ENCODE peak calls at places on chromosomes 1 and 21, in eight cellular contexts. One of them, this sample, is unnamed. For H3K36me3 and H3K4me1, the result is how much of the 10 kb centered on the place peaks cover.

GRCh38 chr1:42847721-42848470 is 1.5 kb downstream of the ZNF691 start:
- DNase-seq in GM12878: no peak
- DNase-seq in right lobe of liver: no peak
- DNase-seq in tibial nerve: no peak
- DNase-seq in heart left ventricle: no peak
- DNase-seq in pancreas: no peak
- DNase-seq in fibroblast of lung: no peak
- DNase-seq in DND-41: no peak
- DNase-seq in this sample: no peak

GRCh38 chr1:78033797-78034172 is 12.0 kb upstream of the GIPC2 start:
- DNase-seq in GM12878: no peak
- DNase-seq in right lobe of liver: no peak
- DNase-seq in tibial nerve: no peak
- DNase-seq in heart left ventricle: no peak
- DNase-seq in pancreas: no peak
- DNase-seq in fibroblast of lung: no peak
- DNase-seq in DND-41: no peak
- DNase-seq in this sample: no peak

GRCh38 chr1:14809186-14809981 is 210.9 kb downstream of the KAZN start:
- DNase-seq in GM12878: no peak
- DNase-seq in right lobe of liver: no peak
- DNase-seq in tibial nerve: no peak
- DNase-seq in heart left ventricle: no peak
- DNase-seq in pancreas: no peak
- DNase-seq in fibroblast of lung: no peak
- DNase-seq in DND-41: no peak
- DNase-seq in this sample: no peak

GRCh38 chr1:243488459-243489163 is 232.8 kb downstream of the SDCCAG8 start:
- DNase-seq in GM12878: no peak
- DNase-seq in right lobe of liver: no peak
- DNase-seq in tibial nerve: no peak
- DNase-seq in heart left ventricle: no peak
- DNase-seq in pancreas: no peak
- DNase-seq in fibroblast of lung: no peak
- DNase-seq in DND-41: no peak
- DNase-seq in this sample: no peak

GRCh38 chr1:93641527-93641926 is 40.1 kb downstream of the BCAR3 start:
- DNase-seq in GM12878: no peak
- DNase-seq in right lobe of liver: no peak
- DNase-seq in tibial nerve: no peak
- DNase-seq in heart left ventricle: no peak
- DNase-seq in pancreas: no peak
- DNase-seq in fibroblast of lung: no peak
- DNase-seq in DND-41: no peak
- DNase-seq in this sample: peak

GRCh38 chr1:182731852-182732575 is 47.6 kb upstream of the RGS8 start:
- DNase-seq in GM12878: no peak
- DNase-seq in right lobe of liver: no peak
- DNase-seq in tibial nerve: no peak
- DNase-seq in heart left ventricle: no peak
- DNase-seq in pancreas: no peak
- DNase-seq in fibroblast of lung: no peak
- DNase-seq in DND-41: no peak
- DNase-seq in this sample: no peak

GRCh38 chr21:43609501-43610340 is 49.6 kb downstream of the HSF2BP start:
- DNase-seq in GM12878: no peak
- DNase-seq in right lobe of liver: peak
- DNase-seq in tibial nerve: no peak
- DNase-seq in heart left ventricle: peak
- DNase-seq in pancreas: no peak
- DNase-seq in fibroblast of lung: peak
- DNase-seq in DND-41: no peak
- DNase-seq in this sample: no peak

GRCh38 chr1:86318431-86318830 is 77.7 kb downstream of the ODF2L start:
- DNase-seq in GM12878: no peak
- DNase-seq in right lobe of liver: no peak
- DNase-seq in tibial nerve: no peak
- DNase-seq in heart left ventricle: no peak
- DNase-seq in pancreas: no peak
- DNase-seq in fibroblast of lung: no peak
- DNase-seq in DND-41: no peak
- DNase-seq in this sample: no peak

GRCh38 chr1:244836135-244836521 is 670 bp downstream of the COX20 start:
- DNase-seq in GM12878: no peak
- DNase-seq in right lobe of liver: no peak
- DNase-seq in tibial nerve: no peak
- DNase-seq in heart left ventricle: no peak
- DNase-seq in pancreas: no peak
- DNase-seq in fibroblast of lung: peak
- DNase-seq in DND-41: peak
- DNase-seq in this sample: no peak

GRCh38 chr21:17775431-17776126 is 43.6 kb downstream of the C21orf91 start:
- DNase-seq in GM12878: peak
- DNase-seq in right lobe of liver: no peak
- DNase-seq in tibial nerve: no peak
- DNase-seq in heart left ventricle: no peak
- DNase-seq in pancreas: no peak
- DNase-seq in fibroblast of lung: no peak
- DNase-seq in DND-41: no peak
- DNase-seq in this sample: no peak

GRCh38 chr1:150168960-150169565 is 19.3 kb downstream of the PLEKHO1 start:
- DNase-seq in GM12878: no peak
- DNase-seq in right lobe of liver: peak
- DNase-seq in tibial nerve: peak
- DNase-seq in heart left ventricle: peak
- DNase-seq in pancreas: peak
- DNase-seq in fibroblast of lung: peak
- DNase-seq in DND-41: peak
- DNase-seq in this sample: peak

GRCh38 chr21:43908167-43908566 is 43.1 kb downstream of the AGPAT3 start:
- DNase-seq in GM12878: no peak
- DNase-seq in right lobe of liver: no peak
- DNase-seq in tibial nerve: no peak
- DNase-seq in heart left ventricle: no peak
- DNase-seq in pancreas: peak
- DNase-seq in fibroblast of lung: no peak
- DNase-seq in DND-41: no peak
- DNase-seq in this sample: no peak

GRCh38 chr1:156796340-156797097 is 20.1 kb downstream of the SH2D2A start:
- DNase-seq in GM12878: no peak
- DNase-seq in right lobe of liver: no peak
- DNase-seq in tibial nerve: no peak
- DNase-seq in heart left ventricle: no peak
- DNase-seq in pancreas: no peak
- DNase-seq in fibroblast of lung: no peak
- DNase-seq in DND-41: no peak
- DNase-seq in this sample: no peak

GRCh38 chr1:54792686-54793282 is 8.3 kb downstream of the TTC22 start:
- DNase-seq in GM12878: no peak
- DNase-seq in right lobe of liver: no peak
- DNase-seq in tibial nerve: no peak
- DNase-seq in heart left ventricle: no peak
- DNase-seq in pancreas: no peak
- DNase-seq in fibroblast of lung: no peak
- DNase-seq in DND-41: no peak
- DNase-seq in this sample: no peak

GRCh38 chr21:31176725-31177124 is 138.4 kb upstream of the KRTAP19-8 start:
- DNase-seq in GM12878: no peak
- DNase-seq in right lobe of liver: no peak
- DNase-seq in tibial nerve: no peak
- DNase-seq in heart left ventricle: no peak
- DNase-seq in pancreas: no peak
- DNase-seq in fibroblast of lung: no peak
- DNase-seq in DND-41: no peak
- DNase-seq in this sample: no peak

GRCh38 chr1:211469113-211469512 is 22.8 kb downstream of the RD3 start:
- DNase-seq in GM12878: no peak
- DNase-seq in right lobe of liver: no peak
- DNase-seq in tibial nerve: no peak
- DNase-seq in heart left ventricle: no peak
- DNase-seq in pancreas: no peak
- DNase-seq in fibroblast of lung: no peak
- DNase-seq in DND-41: no peak
- DNase-seq in this sample: no peak

GRCh38 chr1:87121732-87122163 is 206.9 kb upstream of the LMO4 start:
- DNase-seq in GM12878: no peak
- DNase-seq in right lobe of liver: no peak
- DNase-seq in tibial nerve: no peak
- DNase-seq in heart left ventricle: no peak
- DNase-seq in pancreas: no peak
- DNase-seq in fibroblast of lung: peak
- DNase-seq in DND-41: no peak
- DNase-seq in this sample: peak

GRCh38 chr1:205602118-205602517 is 29.7 kb downstream of the ELK4 start:
- DNase-seq in GM12878: no peak
- DNase-seq in right lobe of liver: no peak
- DNase-seq in tibial nerve: no peak
- DNase-seq in heart left ventricle: no peak
- DNase-seq in pancreas: no peak
- DNase-seq in fibroblast of lung: no peak
- DNase-seq in DND-41: no peak
- DNase-seq in this sample: no peak

GRCh38 chr1:76950306-76950705 is 83.0 kb downstream of the ST6GALNAC5 start:
- DNase-seq in GM12878: no peak
- DNase-seq in right lobe of liver: no peak
- DNase-seq in tibial nerve: no peak
- DNase-seq in heart left ventricle: no peak
- DNase-seq in pancreas: no peak
- DNase-seq in fibroblast of lung: no peak
- DNase-seq in DND-41: no peak
- DNase-seq in this sample: no peak

GRCh38 chr1:119829636-119830035 is 18.4 kb upstream of the REG4 start:
- DNase-seq in GM12878: no peak
- DNase-seq in right lobe of liver: no peak
- DNase-seq in tibial nerve: no peak
- DNase-seq in heart left ventricle: no peak
- DNase-seq in pancreas: no peak
- DNase-seq in fibroblast of lung: no peak
- DNase-seq in DND-41: no peak
- DNase-seq in this sample: no peak

GRCh38 chr1:241821363-241821762 is 26.6 kb upstream of the EXO1 start:
- DNase-seq in GM12878: no peak
- DNase-seq in right lobe of liver: no peak
- DNase-seq in tibial nerve: no peak
- DNase-seq in heart left ventricle: no peak
- DNase-seq in pancreas: no peak
- DNase-seq in fibroblast of lung: peak
- DNase-seq in DND-41: no peak
- DNase-seq in this sample: no peak

GRCh38 chr1:225879521-225880209 is 2.5 kb downstream of the TMEM63A start:
- DNase-seq in GM12878: no peak
- DNase-seq in right lobe of liver: no peak
- DNase-seq in tibial nerve: no peak
- DNase-seq in heart left ventricle: no peak
- DNase-seq in pancreas: peak
- DNase-seq in fibroblast of lung: no peak
- DNase-seq in DND-41: peak
- DNase-seq in this sample: no peak

GRCh38 chr21:37787456-37787855 is 128.8 kb downstream of the KCNJ6 start:
- DNase-seq in GM12878: no peak
- DNase-seq in right lobe of liver: no peak
- DNase-seq in tibial nerve: no peak
- DNase-seq in heart left ventricle: no peak
- DNase-seq in pancreas: no peak
- DNase-seq in fibroblast of lung: peak
- DNase-seq in DND-41: no peak
- DNase-seq in this sample: no peak

GRCh38 chr21:29246614-29247013 is 52.1 kb upstream of the BACH1 start:
- DNase-seq in GM12878: no peak
- DNase-seq in right lobe of liver: no peak
- DNase-seq in tibial nerve: no peak
- DNase-seq in heart left ventricle: no peak
- DNase-seq in pancreas: no peak
- DNase-seq in fibroblast of lung: no peak
- DNase-seq in DND-41: no peak
- DNase-seq in this sample: no peak

GRCh38 chr21:29243188-29243587 is 55.5 kb upstream of the BACH1 start:
- DNase-seq in GM12878: no peak
- DNase-seq in right lobe of liver: no peak
- DNase-seq in tibial nerve: no peak
- DNase-seq in heart left ventricle: no peak
- DNase-seq in pancreas: no peak
- DNase-seq in fibroblast of lung: no peak
- DNase-seq in DND-41: no peak
- DNase-seq in this sample: no peak

GRCh38 chr21:29245104-29245643 is 53.5 kb upstream of the BACH1 start:
- DNase-seq in GM12878: no peak
- DNase-seq in right lobe of liver: no peak
- DNase-seq in tibial nerve: no peak
- DNase-seq in heart left ventricle: no peak
- DNase-seq in pancreas: no peak
- DNase-seq in fibroblast of lung: no peak
- DNase-seq in DND-41: no peak
- DNase-seq in this sample: no peak

GRCh38 chr21:29250642-29251041 is 48.1 kb upstream of the BACH1 start:
- DNase-seq in GM12878: no peak
- DNase-seq in right lobe of liver: no peak
- DNase-seq in tibial nerve: no peak
- DNase-seq in heart left ventricle: no peak
- DNase-seq in pancreas: no peak
- DNase-seq in fibroblast of lung: no peak
- DNase-seq in DND-41: no peak
- DNase-seq in this sample: no peak

GRCh38 chr21:29248124-29248523 is 50.6 kb upstream of the BACH1 start:
- DNase-seq in GM12878: no peak
- DNase-seq in right lobe of liver: no peak
- DNase-seq in tibial nerve: no peak
- DNase-seq in heart left ventricle: no peak
- DNase-seq in pancreas: no peak
- DNase-seq in fibroblast of lung: no peak
- DNase-seq in DND-41: no peak
- DNase-seq in this sample: no peak
- H3K36me3 ChIP-seq in GM12878: under half
- H3K36me3 ChIP-seq in right lobe of liver: under half
- H3K36me3 ChIP-seq in tibial nerve: under half
- H3K36me3 ChIP-seq in heart left ventricle: under half
- H3K36me3 ChIP-seq in pancreas: under half
- H3K36me3 ChIP-seq in fibroblast of lung: under half
- H3K36me3 ChIP-seq in DND-41: under half
- H3K36me3 ChIP-seq in this sample: under half

GRCh38 chr21:35041122-35041521 is 8.0 kb downstream of the RUNX1 start:
- DNase-seq in GM12878: no peak
- DNase-seq in right lobe of liver: no peak
- DNase-seq in tibial nerve: no peak
- DNase-seq in heart left ventricle: no peak
- DNase-seq in pancreas: no peak
- DNase-seq in fibroblast of lung: no peak
- DNase-seq in DND-41: no peak
- DNase-seq in this sample: no peak
- H3K4me1 ChIP-seq in GM12878: half or more
- H3K4me1 ChIP-seq in right lobe of liver: under half
- H3K4me1 ChIP-seq in tibial nerve: under half
- H3K4me1 ChIP-seq in heart left ventricle: under half
- H3K4me1 ChIP-seq in pancreas: under half
- H3K4me1 ChIP-seq in fibroblast of lung: under half
- H3K4me1 ChIP-seq in DND-41: half or more
- H3K4me1 ChIP-seq in this sample: under half

GRCh38 chr1:158371188-158371953 is 17.7 kb downstream of the CD1E start:
- DNase-seq in GM12878: peak
- DNase-seq in right lobe of liver: no peak
- DNase-seq in tibial nerve: no peak
- DNase-seq in heart left ventricle: no peak
- DNase-seq in pancreas: no peak
- DNase-seq in fibroblast of lung: no peak
- DNase-seq in DND-41: no peak
- DNase-seq in this sample: no peak
- TF ChIP-seq CTCF in GM12878: no peak
- TF ChIP-seq CTCF in right lobe of liver: no peak
- TF ChIP-seq CTCF in tibial nerve: no peak
- TF ChIP-seq CTCF in heart left ventricle: no peak
- TF ChIP-seq CTCF in pancreas: no peak
- TF ChIP-seq CTCF in fibroblast of lung: no peak
- TF ChIP-seq CTCF in DND-41: no peak
- TF ChIP-seq CTCF in this sample: no peak

GRCh38 chr1:110525250-110525597 is 6.2 kb upstream of the KCNA10 start:
- DNase-seq in GM12878: no peak
- DNase-seq in right lobe of liver: no peak
- DNase-seq in tibial nerve: no peak
- DNase-seq in heart left ventricle: no peak
- DNase-seq in pancreas: no peak
- DNase-seq in fibroblast of lung: no peak
- DNase-seq in DND-41: no peak
- DNase-seq in this sample: no peak
- H3K36me3 ChIP-seq in GM12878: under half
- H3K36me3 ChIP-seq in right lobe of liver: under half
- H3K36me3 ChIP-seq in tibial nerve: under half
- H3K36me3 ChIP-seq in heart left ventricle: under half
- H3K36me3 ChIP-seq in pancreas: under half
- H3K36me3 ChIP-seq in fibroblast of lung: under half
- H3K36me3 ChIP-seq in DND-41: under half
- H3K36me3 ChIP-seq in this sample: under half